ENCODE peak calls at places on chromosome 6, in nine cellular contexts. A is cardiac muscle cell, B is epithelial cell of esophagus, X is OCI-LY7, S is RWPE1, K is COR-L47, L is ascending aorta, F is sigmoid colon, Q is AG09309. D is an unnamed sample.

GRCh38 chr6:53179961-53180651 is 31.5 kb upstream of the GCM1 start:
- DNase-seq in K (peak; percentile 88), S (peak; percentile 8), L (no peak), A (peak; percentile 72), B (peak; percentile 80), Q (no peak), X (peak; percentile 34), F (no peak), D (no peak)

GRCh38 chr6:157226026-157226639 is 97.2 kb downstream of the TMEM242 start:
- DNase-seq in Q (peak; percentile 42), X (no peak), S (no peak), L (peak; percentile 87), K (no peak), A (peak; percentile 95), B (no peak), F (no peak), D (no peak)

GRCh38 chr6:170210651-170211403 is 80.1 kb downstream of the DLL1 start:
- DNase-seq in Q (no peak), L (peak; percentile 34), X (no peak), K (no peak), S (no peak), B (no peak), A (no peak), F (no peak), D (peak; percentile 24)

GRCh38 chr6:722608-723007 is 29.7 kb upstream of the EXOC2 start:
- DNase-seq in B (no peak), S (no peak), A (peak; percentile 72), Q (peak; percentile 40), F (no peak), L (no peak), K (no peak), X (peak; percentile 32), D (no peak)

GRCh38 chr6:34235605-34236422 is 859 bp upstream of the HMGA1 start:
- DNase-seq in Q (no peak), X (peak; percentile 73), L (peak; percentile 83), A (peak; percentile 80), K (no peak), B (peak; percentile 93), S (peak; percentile 80), F (peak; percentile 78), D (no peak)

GRCh38 chr6:10730254-10730653 is 7.4 kb downstream of the TMEM14C start:
- DNase-seq in A (no peak), F (no peak), B (no peak), K (no peak), X (no peak), S (no peak), Q (no peak), L (no peak), D (no peak)

GRCh38 chr6:111899531-111899930 is 26.3 kb upstream of the FYN start:
- DNase-seq in K (no peak), X (no peak), Q (no peak), S (no peak), L (no peak), F (no peak), B (no peak), A (peak; percentile 40), D (no peak)

GRCh38 chr6:157126183-157127098 is 196.9 kb downstream of the TMEM242 start:
- DNase-seq in F (no peak), Q (no peak), A (no peak), L (no peak), K (no peak), X (no peak), B (peak; percentile 61), S (no peak), D (no peak)

GRCh38 chr6:7684843-7685242 is 41.1 kb upstream of the BMP6 start:
- DNase-seq in A (no peak), S (no peak), K (peak; percentile 80), F (no peak), B (no peak), X (no peak), L (no peak), Q (no peak), D (no peak)

GRCh38 chr6:31977816-31978431 is 3.9 kb upstream of the C4A start:
- DNase-seq in Q (no peak), S (no peak), K (no peak), F (peak; percentile 46), A (no peak), B (no peak), L (no peak), X (no peak), D (peak; percentile 63)

GRCh38 chr6:106363401-106364138 is 3.1 kb downstream of the CRYBG1 start:
- DNase-seq in S (no peak), L (no peak), K (no peak), X (no peak), F (no peak), Q (no peak), B (no peak), A (no peak), D (no peak)

GRCh38 chr6:108638993-108639392 is 78.3 kb downstream of the FOXO3 start:
- DNase-seq in K (no peak), A (no peak), B (no peak), L (no peak), X (no peak), Q (no peak), F (no peak), S (no peak), D (no peak)

GRCh38 chr6:13485923-13486557 is 1.4 kb downstream of the GFOD1 start:
- DNase-seq in Q (no peak), L (peak; percentile 68), F (peak; percentile 74), B (peak; percentile 66), S (peak; percentile 61), X (peak; percentile 90), A (peak; percentile 50), K (peak; percentile 61), D (no peak)

D was measured in cardiac septum.